ENCODE peak calls at places on chromosomes 16 and 17, in five cellular contexts. One of them, this sample, is unnamed.

GRCh38 chr17:49224198-49224996 is 6.2 kb downstream of the PHOSPHO1 start:
- DNase-seq in kidney tubule cell: no peak
- DNase-seq in NCI-H1048: no peak
- DNase-seq in epithelial cell of esophagus: peak
- DNase-seq in HT-29: no peak
- DNase-seq in this sample: peak

GRCh38 chr16:69318911-69319289 is 7.8 kb downstream of the VPS4A start:
- DNase-seq in epithelial cell of esophagus: no peak
- DNase-seq in NCI-H1048: no peak
- DNase-seq in HT-29: no peak
- DNase-seq in kidney tubule cell: no peak
- DNase-seq in this sample: no peak

GRCh38 chr16:65121870-65122723 is at the start of gene CDH11:
- DNase-seq in epithelial cell of esophagus: peak
- DNase-seq in HT-29: no peak
- DNase-seq in kidney tubule cell: peak
- DNase-seq in NCI-H1048: no peak
- DNase-seq in this sample: peak

GRCh38 chr17:76845524-76845923 is 22.7 kb upstream of the MGAT5B start:
- DNase-seq in kidney tubule cell: no peak
- DNase-seq in epithelial cell of esophagus: no peak
- DNase-seq in HT-29: no peak
- DNase-seq in NCI-H1048: no peak
- DNase-seq in this sample: no peak

GRCh38 chr16:30841332-30841731 is 52.5 kb downstream of the BCL7C start:
- DNase-seq in kidney tubule cell: no peak
- DNase-seq in epithelial cell of esophagus: no peak
- DNase-seq in HT-29: no peak
- DNase-seq in NCI-H1048: no peak
- DNase-seq in this sample: no peak

GRCh38 chr16:58035356-58036170 is 10.0 kb downstream of the MMP15 start:
- DNase-seq in NCI-H1048: no peak
- DNase-seq in HT-29: no peak
- DNase-seq in epithelial cell of esophagus: no peak
- DNase-seq in kidney tubule cell: no peak
- DNase-seq in this sample: no peak

GRCh38 chr17:49850772-49851386 is 3.0 kb upstream of the TAC4 start:
- DNase-seq in epithelial cell of esophagus: no peak
- DNase-seq in HT-29: no peak
- DNase-seq in kidney tubule cell: no peak
- DNase-seq in NCI-H1048: no peak
- DNase-seq in this sample: no peak

GRCh38 chr17:27810211-27810901 is 10.0 kb upstream of the NOS2 start:
- DNase-seq in NCI-H1048: no peak
- DNase-seq in kidney tubule cell: peak
- DNase-seq in HT-29: no peak
- DNase-seq in epithelial cell of esophagus: no peak
- DNase-seq in this sample: no peak

GRCh38 chr17:8163978-8164814 is 1.4 kb upstream of the VAMP2 start:
- DNase-seq in epithelial cell of esophagus: peak
- DNase-seq in NCI-H1048: no peak
- DNase-seq in kidney tubule cell: peak
- DNase-seq in HT-29: peak
- DNase-seq in this sample: peak

GRCh38 chr17:77373298-77374169 is 232.8 kb downstream of the SEC14L1 start:
- DNase-seq in HT-29: no peak
- DNase-seq in NCI-H1048: no peak
- DNase-seq in kidney tubule cell: peak
- DNase-seq in epithelial cell of esophagus: no peak
- DNase-seq in this sample: no peak